ENCODE peak calls at places on chromosomes 12 and 14, in eight cellular contexts. F is WERI-Rb-1; B is astrocyte of the spinal cord; S is PC-9; L is fibroblast of mammary gland; W is CD4-positive, alpha-beta T cell; Y is osteocyte; Q is body of pancreas. V is an unnamed sample.

GRCh38 chr14:60777856-60778578 is 43.5 kb downstream of the MNAT1 start:
- DNase-seq in B (peak), S (no peak), F (no peak), Q (no peak), L (peak), Y (no peak), W (no peak), V (no peak)

GRCh38 chr14:36665887-36666415 is 4.3 kb downstream of the PAX9 start:
- DNase-seq in S (no peak), Y (no peak), B (no peak), Q (no peak), F (no peak), L (no peak), W (no peak), V (no peak)

GRCh38 chr14:59061292-59061691 is 127.2 kb upstream of the DAAM1 start:
- DNase-seq in L (no peak), Y (no peak), W (no peak), S (no peak), Q (no peak), F (no peak), B (no peak), V (no peak)

GRCh38 chr12:27177716-27178115 is 66.4 kb upstream of the STK38L start:
- DNase-seq in Q (no peak), S (peak), B (peak), F (no peak), W (no peak), Y (no peak), L (peak), V (no peak)

GRCh38 chr12:84329933-84330332 is 582.7 kb downstream of the SLC6A15 start:
- DNase-seq in B (no peak), L (no peak), Y (no peak), Q (no peak), S (no peak), W (no peak), F (no peak), V (no peak)

GRCh38 chr12:27336254-27336653 is 3.6 kb downstream of the BMAL2 start:
- DNase-seq in Y (no peak), W (no peak), S (peak), L (no peak), F (no peak), B (no peak), Q (no peak), V (no peak)

GRCh38 chr12:68591716-68592437 is 18.8 kb upstream of the RAP1B start:
- DNase-seq in W (no peak), Y (no peak), F (no peak), B (no peak), S (no peak), L (no peak), Q (no peak), V (no peak)

GRCh38 chr14:37054869-37055268 is 117.5 kb downstream of the SLC25A21 start:
- DNase-seq in F (no peak), W (no peak), L (no peak), Q (no peak), B (no peak), Y (no peak), S (no peak), V (no peak)

GRCh38 chr12:114166360-114166759 is 200.2 kb upstream of the RBM19 start:
- DNase-seq in Y (no peak), W (no peak), B (peak), S (peak), Q (peak), L (peak), F (peak), V (peak)

GRCh38 chr12:17276196-17276595 is 670.2 kb upstream of the LMO3 start:
- DNase-seq in Q (no peak), W (no peak), F (no peak), L (no peak), B (no peak), S (no peak), Y (no peak), V (no peak)

GRCh38 chr12:104507672-104508071 is 50.9 kb downstream of the CHST11 start:
- DNase-seq in Y (no peak), Q (no peak), L (peak), S (no peak), F (no peak), B (no peak), W (no peak), V (no peak)

GRCh38 chr14:105486333-105486973 is at the start of gene CRIP1:
- DNase-seq in L (no peak), W (no peak), S (no peak), Y (no peak), B (no peak), F (no peak), Q (no peak), V (no peak)

GRCh38 chr12:124898200-124898950 is 16.1 kb downstream of the UBC start:
- DNase-seq in L (peak), Y (no peak), S (peak), F (peak), W (peak), Q (peak), B (no peak), V (no peak)

GRCh38 chr14:22460461-22461195 is 128.4 kb downstream of the DAD1 start:
- DNase-seq in Q (no peak), W (no peak), F (no peak), B (no peak), S (no peak), Y (no peak), L (no peak), V (no peak)

GRCh38 chr14:103302966-103303365 is 31.1 kb upstream of the EIF5 start:
- DNase-seq in L (no peak), F (no peak), B (no peak), W (no peak), S (no peak), Y (no peak), Q (no peak), V (no peak)

GRCh38 chr12:57221169-57221917 is 4.7 kb downstream of the NXPH4 start:
- DNase-seq in S (no peak), Q (no peak), F (no peak), W (no peak), L (no peak), Y (no peak), B (no peak), V (no peak)

GRCh38 chr12:50806176-50806575 is 36.5 kb upstream of the TMPRSS12 start:
- DNase-seq in S (no peak), W (no peak), Q (no peak), Y (no peak), B (no peak), F (no peak), L (no peak), V (no peak)

GRCh38 chr12:12198124-12198523 is 68.7 kb downstream of the LRP6 start:
- DNase-seq in Y (no peak), F (no peak), B (no peak), W (no peak), Q (no peak), S (no peak), L (no peak), V (no peak)

GRCh38 chr12:28278499-28278898 is 88.2 kb downstream of the CCDC91 start:
- DNase-seq in L (peak), Q (no peak), W (no peak), B (peak), F (no peak), Y (no peak), S (no peak), V (no peak)

GRCh38 chr14:97379091-97379531 is 581.9 kb downstream of the VRK1 start:
- DNase-seq in B (no peak), W (no peak), Y (no peak), Q (no peak), F (no peak), S (no peak), L (no peak), V (no peak)

GRCh38 chr12:131039551-131039950 is 85.8 kb downstream of the ADGRD1 start:
- DNase-seq in L (no peak), B (no peak), S (no peak), Y (no peak), W (no peak), Q (no peak), F (no peak), V (no peak)

GRCh38 chr12:1606021-1606622 is 11.7 kb upstream of the FBXL14 start:
- DNase-seq in B (peak), W (no peak), F (peak), L (peak), Q (peak), Y (peak), S (peak), V (peak)

GRCh38 chr12:115542656-115543055 is 734.8 kb downstream of the MED13L start:
- DNase-seq in Q (no peak), Y (no peak), S (no peak), B (no peak), F (no peak), L (no peak), W (no peak), V (no peak)

GRCh38 chr12:71477609-71478008 is 38.0 kb downstream of the LGR5 start:
- DNase-seq in Y (no peak), F (no peak), W (no peak), Q (no peak), L (no peak), S (no peak), B (no peak), V (no peak)

GRCh38 chr12:71476513-71476912 is 36.9 kb downstream of the LGR5 start:
- DNase-seq in F (no peak), Q (no peak), L (peak), B (peak), W (no peak), Y (no peak), S (no peak), V (no peak)

GRCh38 chr12:71477046-71477445 is 37.4 kb downstream of the LGR5 start:
- DNase-seq in Q (no peak), F (no peak), B (no peak), W (no peak), L (peak), S (no peak), Y (no peak), V (peak)

GRCh38 chr12:71475280-71475679 is 35.7 kb downstream of the LGR5 start:
- DNase-seq in Y (no peak), Q (no peak), S (no peak), B (no peak), W (no peak), F (peak), L (peak), V (no peak)

DNA sequence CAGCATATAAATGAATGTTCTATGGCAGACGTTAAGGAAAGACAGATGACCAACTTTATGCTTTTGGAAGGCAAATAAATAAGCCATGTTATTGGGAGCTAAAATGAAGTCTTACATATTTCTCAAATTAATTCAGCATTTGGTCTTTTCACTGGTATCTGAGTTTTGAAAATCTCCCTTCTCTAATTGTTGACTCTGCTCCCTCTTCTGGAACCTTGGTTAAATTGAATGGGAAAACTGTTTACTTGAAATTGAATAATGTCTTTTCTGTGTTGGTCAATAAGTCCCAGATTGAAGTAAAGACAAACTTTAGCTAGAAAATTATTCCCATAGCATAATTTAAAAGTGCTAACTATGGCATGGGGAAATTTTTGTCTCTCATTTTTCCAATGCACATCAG is 38.7 kb downstream of the LGR5 start:
- DNase-seq in S (no peak), Y (no peak), F (no peak), L (no peak), B (no peak), Q (no peak), W (no peak), V (no peak)
- TF ChIP-seq CTCF in S (no peak), Y (peak), F (no peak), L (no peak), B (no peak), Q (no peak), W (no peak), V (no peak)

GRCh38 chr14:91142214-91142668 is 28.4 kb downstream of the DGLUCY start:
- DNase-seq in S (no peak), F (no peak), B (no peak), Q (no peak), L (no peak), Y (no peak), W (no peak), V (no peak)

GRCh38 chr14:91139776-91140175 is 25.9 kb downstream of the DGLUCY start:
- DNase-seq in B (no peak), W (no peak), S (no peak), L (no peak), Q (no peak), Y (no peak), F (no peak), V (no peak)

GRCh38 chr14:91140672-91141071 is 26.8 kb downstream of the DGLUCY start:
- DNase-seq in L (peak), Q (no peak), S (peak), B (peak), Y (no peak), W (no peak), F (peak), V (no peak)

GRCh38 chr14:91135039-91135438 is 21.2 kb downstream of the DGLUCY start:
- DNase-seq in L (no peak), W (no peak), F (no peak), B (no peak), Q (no peak), Y (no peak), S (no peak), V (no peak)

DNA sequence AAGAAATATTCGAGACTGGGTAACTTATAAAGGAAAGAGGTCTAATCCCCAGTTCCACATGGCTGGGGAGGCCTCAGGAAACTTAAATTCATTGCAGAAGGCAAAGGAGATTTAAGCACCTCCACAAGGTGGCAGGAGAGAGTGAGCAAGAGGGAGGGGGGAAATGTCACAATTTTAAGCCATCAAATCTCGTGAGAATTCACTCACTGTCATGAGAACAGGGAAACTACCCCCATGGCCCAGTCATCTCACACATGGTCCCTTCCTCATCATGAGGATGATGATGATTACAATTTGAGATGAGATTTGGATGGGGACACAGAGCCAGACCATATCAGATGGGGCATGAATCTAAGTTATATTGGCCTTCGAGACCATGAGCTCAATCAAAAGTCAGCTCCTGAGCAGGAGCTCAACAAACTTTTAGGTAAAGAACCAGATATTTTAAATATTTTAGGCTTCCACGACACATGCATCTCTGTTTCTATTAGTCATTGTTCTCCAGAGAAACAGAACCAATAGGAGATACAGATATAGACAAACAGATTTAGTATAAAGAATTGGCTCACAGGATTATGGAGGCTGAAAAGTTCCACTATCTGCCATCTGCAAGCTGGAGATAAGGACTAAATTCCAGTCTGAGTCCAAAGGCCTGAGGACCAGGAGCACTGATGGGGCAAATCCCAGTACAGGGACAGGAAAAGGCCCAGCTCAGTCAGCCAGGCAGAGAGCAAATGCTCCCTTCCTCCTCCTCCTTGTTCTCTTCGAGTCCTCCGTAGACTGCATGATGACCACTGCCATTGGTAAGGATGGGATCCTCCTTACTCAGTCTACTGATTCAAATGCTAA is 24.9 kb downstream of the DGLUCY start:
- DNase-seq in F (peak), L (peak), Q (no peak), B (no peak), W (peak), Y (no peak), S (no peak), V (no peak)
- TF ChIP-seq CTCF in F (peak), L (peak), Q (peak), B (peak), W (peak), Y (peak), S (peak), V (no peak)

GRCh38 chr12:47942327-47943230 is 20.8 kb upstream of the TMEM106C start:
- DNase-seq in B (no peak), L (no peak), F (peak), Y (no peak), S (no peak), Q (peak), W (peak), V (peak)
- TF ChIP-seq CTCF in B (no peak), L (no peak), F (peak), Y (no peak), S (no peak), Q (peak), W (peak), V (no peak)

GRCh38 chr12:129622566-129622965 is 281.3 kb downstream of the TMEM132D start:
- DNase-seq in F (no peak), B (no peak), L (no peak), S (no peak), Q (no peak), Y (no peak), W (no peak), V (no peak)
- TF ChIP-seq CTCF in F (no peak), B (no peak), L (no peak), S (no peak), Q (no peak), Y (no peak), W (no peak), V (no peak)

GRCh38 chr14:92884410-92884809 is 38.5 kb upstream of the CHGA start:
- DNase-seq in B (no peak), S (no peak), F (no peak), W (no peak), Y (no peak), L (no peak), Q (no peak), V (no peak)
- TF ChIP-seq CTCF in B (no peak), S (no peak), F (no peak), W (no peak), Y (no peak), L (no peak), Q (no peak), V (no peak)

GRCh38 chr12:120314220-120314619 is 12.1 kb downstream of the SIRT4 start:
- DNase-seq in Y (no peak), W (no peak), B (no peak), L (peak), Q (no peak), S (no peak), F (peak), V (no peak)
- TF ChIP-seq CTCF in Y (peak), W (no peak), B (peak), L (peak), Q (peak), S (no peak), F (peak), V (no peak)

DNA sequence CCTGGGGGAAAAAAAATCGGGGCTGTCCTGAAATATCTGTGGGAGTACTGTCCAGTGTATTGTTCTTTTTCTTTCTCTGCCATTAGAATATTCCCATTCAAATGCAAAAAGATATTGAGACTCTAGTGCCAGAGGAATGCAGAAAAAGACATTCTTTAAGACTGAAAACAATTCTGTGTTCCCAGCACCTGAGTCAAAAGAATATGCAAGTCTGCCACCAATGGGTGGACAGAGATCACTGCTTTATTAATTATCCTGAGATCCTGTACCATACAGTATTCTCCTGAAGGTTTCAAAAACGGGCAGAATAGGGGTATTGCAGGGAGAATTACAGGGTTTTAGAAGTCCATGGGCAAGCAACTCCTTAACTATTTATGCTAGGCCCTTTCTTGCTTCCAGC is 361.8 kb downstream of the C12orf50 start:
- DNase-seq in Y (no peak), W (no peak), F (peak), L (peak), S (no peak), Q (peak), B (peak), V (no peak)
- TF ChIP-seq CTCF in Y (peak), W (no peak), F (peak), L (peak), S (peak), Q (peak), B (peak), V (no peak)

GRCh38 chr12:49368240-49368600 is 958 bp downstream of the SPATS2 start:
- DNase-seq in W (no peak), L (no peak), Q (no peak), S (no peak), B (no peak), Y (no peak), F (no peak), V (no peak)

GRCh38 chr12:49364989-49365388 is 2.3 kb upstream of the SPATS2 start:
- DNase-seq in Q (peak), W (no peak), L (peak), B (peak), Y (no peak), F (no peak), S (no peak), V (no peak)

GRCh38 chr12:49367381-49368239 is at the start of gene SPATS2:
- DNase-seq in Q (peak), F (peak), B (no peak), L (no peak), S (no peak), Y (no peak), W (no peak), V (peak)

GRCh38 chr12:49365542-49365941 is 1.7 kb upstream of the SPATS2 start:
- DNase-seq in B (peak), W (no peak), F (no peak), Q (no peak), L (peak), S (no peak), Y (no peak), V (no peak)

DNA sequence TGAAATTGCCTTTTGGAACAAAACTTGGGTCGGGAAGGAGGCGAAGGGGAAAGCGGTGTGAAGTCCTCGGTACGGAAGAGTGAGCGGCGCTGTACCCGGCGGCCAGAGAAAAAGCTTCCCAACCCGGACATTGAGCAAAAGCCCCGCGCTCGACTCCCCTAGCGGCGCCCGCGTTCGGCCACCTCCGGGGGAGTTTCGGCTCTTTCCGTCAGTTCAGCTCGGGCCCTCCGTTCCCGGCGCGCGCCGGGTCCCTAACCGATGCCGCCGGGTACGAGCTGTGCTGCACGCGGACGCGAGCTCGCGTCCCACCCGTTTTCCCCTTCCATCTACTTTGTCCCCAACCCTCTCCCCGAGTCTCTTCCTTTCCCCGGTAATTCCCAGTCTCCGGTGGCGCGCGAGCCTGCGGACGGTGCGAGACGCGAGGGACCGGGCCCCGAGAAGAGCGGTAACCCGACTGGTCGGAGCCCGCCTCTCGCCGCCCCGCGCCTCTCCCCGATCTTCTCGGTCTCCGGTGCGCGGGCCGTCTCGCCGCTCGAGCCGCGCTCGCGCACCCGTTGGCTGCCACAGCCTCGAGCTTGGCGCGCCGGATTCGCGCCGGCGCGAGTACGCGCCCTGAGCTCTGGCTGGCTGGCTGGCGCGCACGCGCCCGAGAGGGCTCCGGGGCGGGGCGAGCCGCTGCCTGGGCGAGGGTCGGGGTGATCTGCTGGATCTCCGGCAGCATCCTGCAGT is 446 bp upstream of the SPATS2 start:
- DNase-seq in L (peak), F (peak), Q (peak), Y (peak), S (peak), B (peak), W (peak), V (peak)
- TF ChIP-seq CTCF in L (peak), F (peak), Q (no peak), Y (peak), S (no peak), B (peak), W (no peak), V (no peak)

V was measured in nephron progenitor cell.